ENCODE peak calls at places on chromosome 17, in five cellular contexts. J, C, H, L and V are unnamed samples.

GRCh38 chr17:386145-386876 is 33.7 kb upstream of the RPH3AL start:
- DNase-seq in C (peak; percentile 87), L (peak; percentile 87), H (peak; percentile 69), J (peak; percentile 21), V (peak; percentile 89)

GRCh38 chr17:80453126-80453979 is 23.1 kb downstream of the NPTX1 start:
- DNase-seq in L (no peak), C (no peak), J (no peak), H (no peak), V (no peak)

GRCh38 chr17:57755479-57756070 is 10.5 kb upstream of the CCDC182 start:
- DNase-seq in J (no peak), C (no peak), L (no peak), H (peak; percentile 33), V (no peak)

GRCh38 chr17:8685396-8685795 is 54.9 kb upstream of the MYH10 start:
- DNase-seq in C (no peak), H (no peak), J (no peak), L (no peak), V (no peak)

GRCh38 chr17:7852262-7852670 is 2.6 kb upstream of the TMEM88 start:
- DNase-seq in L (peak; percentile 9), J (no peak), H (no peak), C (no peak), V (peak; percentile 77)

GRCh38 chr17:45128989-45129388 is 3.3 kb downstream of the PLCD3 start:
- DNase-seq in J (no peak), L (no peak), C (no peak), H (no peak), V (no peak)

GRCh38 chr17:62765351-62765750 is 42.8 kb downstream of the MARCHF10 start:
- DNase-seq in C (no peak), J (no peak), H (peak; percentile 44), L (no peak), V (peak; percentile 45)

GRCh38 chr17:79715318-79716182 is 15.2 kb upstream of the ENPP7 start:
- DNase-seq in L (peak; percentile 68), C (peak; percentile 55), J (no peak), H (no peak), V (no peak)

GRCh38 chr17:7014995-7015586 is 2.7 kb downstream of the RNASEK start:
- DNase-seq in H (peak; percentile 47), L (peak; percentile 59), C (peak; percentile 49), J (peak; percentile 67), V (peak; percentile 93)

GRCh38 chr17:82754297-82755208 is 2.7 kb downstream of the TBCD start:
- DNase-seq in J (no peak), C (peak; percentile 39), L (no peak), H (peak; percentile 87), V (no peak)

GRCh38 chr17:72126575-72127486 is 6.0 kb downstream of the SOX9 start:
- DNase-seq in L (peak; percentile 53), J (peak; percentile 94), C (peak; percentile 39), H (peak; percentile 33), V (no peak)

GRCh38 chr17:40915199-40915661 is 22.2 kb downstream of the KRT23 start:
- DNase-seq in C (no peak), J (peak; percentile 100), L (peak; percentile 49), H (no peak), V (no peak)

GRCh38 chr17:68707032-68707431 is 105.9 kb upstream of the FAM20A start:
- DNase-seq in C (no peak), L (peak; percentile 36), H (peak; percentile 28), J (no peak), V (no peak)

GRCh38 chr17:32452281-32452680 is 8.0 kb downstream of the PSMD11 start:
- DNase-seq in C (no peak), H (no peak), J (no peak), L (no peak), V (no peak)

GRCh38 chr17:56653877-56654276 is 60.4 kb downstream of the NOG start:
- DNase-seq in C (no peak), H (peak; percentile 62), L (peak; percentile 56), J (peak; percentile 43), V (no peak)

GRCh38 chr17:77489239-77489897 is 348.6 kb downstream of the SEC14L1 start:
- DNase-seq in L (no peak), C (no peak), H (no peak), J (no peak), V (no peak)

GRCh38 chr17:59423137-59423703 is 91.8 kb downstream of the YPEL2 start:
- DNase-seq in J (peak; percentile 89), L (peak; percentile 62), H (peak; percentile 69), C (no peak), V (no peak)

GRCh38 chr17:82366749-82367148 is 4.8 kb upstream of the UTS2R start:
- DNase-seq in L (no peak), H (no peak), J (no peak), C (peak; percentile 71), V (no peak)

GRCh38 chr17:60168654-60169053 is 18.9 kb downstream of the CA4 start:
- DNase-seq in L (no peak), H (no peak), C (no peak), J (no peak), V (no peak)

GRCh38 chr17:69415431-69415830 is 934 bp downstream of the MAP2K6 start:
- DNase-seq in H (no peak), J (no peak), L (no peak), C (no peak), V (no peak)

GRCh38 chr17:27669850-27670249 is 38.9 kb downstream of the LGALS9 start:
- DNase-seq in C (no peak), H (no peak), J (no peak), L (no peak), V (no peak)

GRCh38 chr17:42212382-42212781 is 18.1 kb upstream of the GHDC start:
- DNase-seq in J (no peak), H (no peak), L (no peak), C (no peak), V (no peak)

GRCh38 chr17:58786586-58787295 is 31.1 kb downstream of the PPM1E start:
- DNase-seq in H (no peak), L (peak; percentile 4), J (peak; percentile 35), C (no peak), V (no peak)

GRCh38 chr17:8056232-8056975 is 17.5 kb downstream of the ALOX15B start:
- DNase-seq in C (peak; percentile 57), H (peak; percentile 57), J (peak; percentile 5), L (peak; percentile 74), V (peak; percentile 70)

GRCh38 chr17:48254896-48255295 is 147.3 kb downstream of the SNX11 start:
- DNase-seq in C (no peak), H (no peak), L (no peak), J (no peak), V (no peak)

GRCh38 chr17:57750109-57750845 is 5.2 kb upstream of the CCDC182 start:
- DNase-seq in L (no peak), J (no peak), H (no peak), C (no peak), V (no peak)